ENCODE peak calls at places on chromosomes 3 and 15, in nine cellular contexts. V, F, E, U, W, D, A, H and P are unnamed samples.

GRCh38 chr15:66505430-66505811 is 295 bp downstream of the ZWILCH start:
- DNase-seq in V (no peak), F (no peak), E (no peak), U (peak), W (no peak), D (no peak), A (no peak), H (peak), P (peak)

GRCh38 chr15:70524470-70524869 is 238.9 kb downstream of the UACA start:
- DNase-seq in V (no peak), F (no peak), E (no peak), U (no peak), W (no peak), D (no peak), A (no peak), H (no peak), P (no peak)

GRCh38 chr3:39960515-39961403 is 151.3 kb downstream of the MYRIP start:
- DNase-seq in V (no peak), F (no peak), E (no peak), U (no peak), W (no peak), D (no peak), A (no peak), H (no peak), P (no peak)

GRCh38 chr15:81327526-81327925 is 3.6 kb upstream of the STARD5 start:
- DNase-seq in V (no peak), F (no peak), E (no peak), U (no peak), W (no peak), D (no peak), A (no peak), H (peak), P (peak)

GRCh38 chr15:66184936-66185790 is 68.4 kb downstream of the MEGF11 start:
- DNase-seq in V (no peak), F (no peak), E (no peak), U (no peak), W (no peak), D (no peak), A (no peak), H (no peak), P (no peak)

GRCh38 chr3:147939425-147940196 is 530.4 kb downstream of the ZIC1 start:
- DNase-seq in V (no peak), F (no peak), E (no peak), U (no peak), W (no peak), D (no peak), A (no peak), H (peak), P (no peak)

GRCh38 chr15:72117448-72117697 is 577 bp downstream of the MYO9A start:
- DNase-seq in V (peak), F (peak), E (peak), U (peak), W (no peak), D (peak), A (peak), H (peak), P (peak)

GRCh38 chr15:62607643-62608042 is 434.9 kb upstream of the TPM1 start:
- DNase-seq in V (no peak), F (peak), E (no peak), U (peak), W (no peak), D (no peak), A (no peak), H (peak), P (peak)

GRCh38 chr15:80695099-80695910 is at the start of gene ABHD17C:
- DNase-seq in V (peak), F (peak), E (peak), U (no peak), W (peak), D (peak), A (peak), H (peak), P (peak)

GRCh38 chr15:36688310-36689102 is 109.1 kb downstream of the CDIN1 start:
- DNase-seq in V (no peak), F (peak), E (no peak), U (peak), W (no peak), D (no peak), A (no peak), H (peak), P (peak)

GRCh38 chr3:36408146-36408545 is 27.8 kb downstream of the STAC start:
- DNase-seq in V (no peak), F (no peak), E (no peak), U (no peak), W (no peak), D (no peak), A (no peak), H (peak), P (no peak)
- TF ChIP-seq CTCF in V (no peak), F (no peak), E (no peak), U (no peak), W (peak), D (peak), A (no peak), H (peak), P (no peak)

DNA sequence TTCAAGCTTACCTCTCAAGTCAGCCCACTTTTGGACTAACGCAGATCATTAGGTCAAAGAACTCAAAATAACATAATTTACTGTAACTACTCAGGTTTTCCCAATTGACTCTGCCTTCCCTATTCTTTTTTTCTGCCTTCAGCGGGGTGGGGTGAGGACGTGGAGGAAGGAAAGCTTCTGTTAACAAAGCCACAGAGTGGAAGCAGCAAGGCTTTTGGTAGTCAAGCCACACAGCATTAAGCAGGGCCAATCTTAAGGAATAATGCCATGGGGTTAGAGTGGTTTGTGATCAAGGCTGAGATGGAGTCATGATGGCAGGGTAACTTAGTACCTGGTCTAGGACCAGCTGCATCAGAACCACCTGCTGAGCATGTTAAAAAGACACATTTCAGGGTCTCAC is 277.5 kb downstream of the TIGIT start:
- DNase-seq in V (no peak), F (no peak), E (no peak), U (no peak), W (no peak), D (no peak), A (no peak), H (no peak), P (no peak)
- TF ChIP-seq CTCF in V (no peak), F (no peak), E (no peak), U (no peak), W (no peak), D (no peak), A (no peak), H (no peak), P (no peak)

DNA sequence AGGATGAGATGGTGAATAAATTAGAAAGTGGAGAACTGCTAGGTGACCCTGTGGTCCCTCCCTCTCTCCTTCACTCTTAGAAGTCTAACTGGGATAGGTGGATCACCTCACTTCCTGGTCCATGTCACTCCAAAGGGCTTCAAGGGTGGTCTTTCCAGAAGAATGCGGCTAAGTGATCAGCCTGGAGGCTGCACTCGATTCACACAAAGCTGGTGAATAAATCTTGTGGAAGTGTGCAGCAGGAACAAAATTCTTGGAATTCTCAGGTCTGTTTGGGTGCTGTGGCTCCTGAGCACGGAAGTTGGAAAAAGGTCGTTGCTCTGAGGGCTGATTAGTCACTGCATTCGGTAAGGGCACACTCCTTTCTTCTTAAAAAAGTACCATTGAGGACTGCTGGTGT is 46.3 kb downstream of the GASK1A start:
- DNase-seq in V (no peak), F (no peak), E (peak), U (no peak), W (no peak), D (no peak), A (no peak), H (no peak), P (no peak)
- TF ChIP-seq CTCF in V (no peak), F (no peak), E (no peak), U (no peak), W (no peak), D (no peak), A (no peak), H (no peak), P (no peak)

DNA sequence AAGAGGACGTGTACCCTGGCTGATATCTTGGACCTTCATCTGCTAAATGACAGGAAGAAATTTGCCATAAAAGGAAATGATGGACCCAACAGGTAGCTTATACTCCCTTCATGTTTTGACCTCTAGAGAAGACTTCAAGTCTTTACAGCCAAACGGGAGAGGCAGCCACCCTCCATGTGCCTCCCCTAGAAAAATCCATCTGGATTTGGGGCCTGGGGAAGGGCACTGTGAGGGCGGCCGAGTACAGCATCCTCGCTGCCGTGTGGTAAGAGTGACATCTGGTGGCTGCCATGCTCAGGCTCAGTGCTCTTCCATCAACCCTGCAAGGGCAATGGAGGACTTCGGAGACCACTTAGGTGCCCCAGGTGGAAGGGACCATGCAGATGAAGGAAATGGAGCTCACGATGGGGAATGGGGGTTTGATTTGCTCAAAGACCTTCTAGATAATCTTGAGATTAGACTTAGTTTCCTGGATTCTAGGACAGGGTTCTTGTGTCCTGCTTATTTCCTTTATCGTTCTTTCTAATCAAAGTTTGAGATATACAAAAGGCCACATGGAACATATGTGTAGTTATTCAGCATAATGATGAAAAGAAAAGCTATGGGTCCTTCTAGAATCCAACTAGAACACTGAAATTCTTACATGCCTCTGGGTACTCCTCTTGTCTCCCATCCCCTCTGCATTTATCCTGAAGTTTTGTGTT is 44.4 kb downstream of the AQP9 start:
- DNase-seq in V (no peak), F (peak), E (no peak), U (peak), W (peak), D (peak), A (peak), H (peak), P (no peak)
- TF ChIP-seq CTCF in V (peak), F (peak), E (peak), U (peak), W (peak), D (peak), A (peak), H (peak), P (peak)

GRCh38 chr15:73564255-73564654 is 68.9 kb downstream of the NPTN start:
- DNase-seq in V (no peak), F (peak), E (no peak), U (peak), W (no peak), D (peak), A (no peak), H (peak), P (peak)
- TF ChIP-seq CTCF in V (no peak), F (no peak), E (peak), U (no peak), W (no peak), D (peak), A (no peak), H (peak), P (peak)

DNA sequence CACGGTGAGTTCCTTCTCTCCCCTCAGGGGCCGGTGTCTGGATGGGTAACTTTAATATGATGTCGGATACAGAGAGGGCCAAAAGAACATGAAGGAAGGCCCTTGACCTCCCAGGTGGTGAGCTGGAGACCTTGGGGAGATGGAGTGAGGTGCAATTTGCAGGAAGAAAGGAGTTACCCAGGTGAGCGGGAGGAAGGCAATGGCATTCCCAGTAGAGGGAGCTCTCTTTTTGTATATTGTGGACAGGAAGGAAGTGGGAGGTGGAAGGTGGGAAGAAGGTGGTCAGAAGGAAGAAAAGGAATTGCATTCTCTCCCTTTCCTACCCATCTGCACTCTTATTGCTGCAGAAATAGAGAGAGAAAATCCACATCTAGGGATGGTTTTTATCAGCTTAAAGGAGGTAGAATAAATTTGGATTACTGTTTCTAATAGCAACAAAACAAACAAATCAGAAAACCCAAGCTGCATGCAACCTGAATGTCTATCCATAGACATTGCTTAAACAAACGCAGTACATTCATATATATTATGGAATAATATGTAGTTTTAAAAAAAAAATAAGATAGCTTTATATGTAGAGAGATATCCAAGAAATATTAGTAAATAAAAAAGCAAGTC is 169.0 kb upstream of the TSC22D2 start:
- DNase-seq in V (no peak), F (no peak), E (no peak), U (peak), W (no peak), D (peak), A (no peak), H (peak), P (no peak)
- TF ChIP-seq CTCF in V (no peak), F (peak), E (peak), U (peak), W (peak), D (peak), A (peak), H (peak), P (peak)

GRCh38 chr15:68367226-68367625 is 64.7 kb downstream of the ITGA11 start:
- DNase-seq in V (no peak), F (no peak), E (no peak), U (no peak), W (no peak), D (no peak), A (no peak), H (no peak), P (no peak)

GRCh38 chr15:68366314-68366713 is 65.6 kb downstream of the ITGA11 start:
- DNase-seq in V (peak), F (no peak), E (no peak), U (no peak), W (no peak), D (no peak), A (no peak), H (no peak), P (no peak)

GRCh38 chr15:68364660-68365035 is 67.3 kb downstream of the ITGA11 start:
- DNase-seq in V (no peak), F (no peak), E (no peak), U (no peak), W (no peak), D (no peak), A (no peak), H (no peak), P (no peak)

GRCh38 chr15:68365140-68365745 is 66.7 kb downstream of the ITGA11 start:
- DNase-seq in V (no peak), F (no peak), E (no peak), U (no peak), W (no peak), D (no peak), A (no peak), H (no peak), P (no peak)

GRCh38 chr15:68365770-68366169 is 66.2 kb downstream of the ITGA11 start:
- DNase-seq in V (no peak), F (no peak), E (no peak), U (no peak), W (no peak), D (no peak), A (no peak), H (no peak), P (no peak)
- TF ChIP-seq CTCF in V (no peak), F (no peak), E (no peak), U (no peak), W (no peak), D (no peak), A (no peak), H (no peak), P (no peak)